ENCODE peak calls at places on chromosomes 3 and 15, in six cellular contexts. D is cardiac muscle cell, U is heart left ventricle, N is foreskin fibroblast, A is thyroid gland, X is A549. T is an unnamed sample.

GRCh38 chr3:180626844-180627243 is 24.9 kb downstream of the TTC14 start:
- DNase-seq in D (no peak), X (no peak), N (no peak), U (no peak), A (no peak), T (no peak)

GRCh38 chr15:39552546-39552945 is 28.3 kb upstream of the THBS1 start:
- DNase-seq in D (no peak), A (no peak), U (no peak), X (no peak), N (no peak), T (no peak)

GRCh38 chr15:83837946-83838571 is 184.1 kb downstream of the ADAMTSL3 start:
- DNase-seq in U (no peak), X (peak; percentile 55), A (peak; percentile 68), D (peak; percentile 65), N (peak; percentile 49), T (no peak)

GRCh38 chr3:44013967-44014366 is 227.7 kb upstream of the TOPAZ1 start:
- DNase-seq in A (peak; percentile 45), X (no peak), D (no peak), U (no peak), N (no peak), T (no peak)

GRCh38 chr3:155014953-155015352 is 65.2 kb upstream of the MME start:
- DNase-seq in X (no peak), D (no peak), N (no peak), U (no peak), A (no peak), T (no peak)

GRCh38 chr3:32018723-32019564 is 37.4 kb downstream of the ZNF860 start:
- DNase-seq in A (no peak), D (peak; percentile 61), X (peak; percentile 70), U (no peak), N (peak; percentile 68), T (no peak)

GRCh38 chr3:114714237-114714636 is 420.4 kb downstream of the TIGIT start:
- DNase-seq in A (no peak), D (no peak), X (no peak), N (peak; percentile 15), U (no peak), T (no peak)

GRCh38 chr15:34436126-34436955 is 1.3 kb downstream of the GOLGA8A start:
- DNase-seq in U (no peak), N (peak; percentile 21), A (peak; percentile 27), X (no peak), D (peak; percentile 12), T (no peak)

GRCh38 chr3:184358921-184359350 is 2.5 kb downstream of the CLCN2 start:
- DNase-seq in N (no peak), A (no peak), X (no peak), D (no peak), U (no peak), T (no peak)

GRCh38 chr3:134563614-134564013 is 77.8 kb downstream of the CEP63 start:
- DNase-seq in A (no peak), D (no peak), X (no peak), U (no peak), N (no peak), T (no peak)

GRCh38 chr3:143286392-143287010 is 166.9 kb downstream of the CHST2 start:
- DNase-seq in U (no peak), X (no peak), A (no peak), D (no peak), N (no peak), T (no peak)

GRCh38 chr3:143283432-143284128 is 164.0 kb downstream of the CHST2 start:
- DNase-seq in U (no peak), A (no peak), D (peak; percentile 23), N (peak; percentile 30), X (no peak), T (no peak)

GRCh38 chr3:143276592-143276991 is 157.0 kb downstream of the CHST2 start:
- DNase-seq in D (no peak), A (no peak), N (peak; percentile 42), X (no peak), U (no peak), T (no peak)

GRCh38 chr3:143277531-143277930 is 158.0 kb downstream of the CHST2 start:
- DNase-seq in A (no peak), U (no peak), X (no peak), D (no peak), N (no peak), T (no peak)

GRCh38 chr3:143280984-143281383 is 161.4 kb downstream of the CHST2 start:
- DNase-seq in N (peak; percentile 16), X (no peak), U (no peak), D (no peak), A (no peak), T (no peak)
- H3K4me3 ChIP-seq in N (no peak overlapping the region), X (no peak overlapping the region), U (no peak overlapping the region), D (no peak overlapping the region), A (no peak overlapping the region), T (no peak overlapping the region)

GRCh38 chr15:50358805-50359204 is 3.8 kb upstream of the GABPB1 start:
- DNase-seq in X (peak; percentile 77), U (no peak), A (peak; percentile 17), N (peak; percentile 68), D (peak; percentile 5), T (no peak)
- TF ChIP-seq CTCF in X (peak; percentile 47), U (no peak), A (peak; percentile 17), N (peak; percentile 42), D (peak; percentile 41), T (peak; percentile 33)

DNA sequence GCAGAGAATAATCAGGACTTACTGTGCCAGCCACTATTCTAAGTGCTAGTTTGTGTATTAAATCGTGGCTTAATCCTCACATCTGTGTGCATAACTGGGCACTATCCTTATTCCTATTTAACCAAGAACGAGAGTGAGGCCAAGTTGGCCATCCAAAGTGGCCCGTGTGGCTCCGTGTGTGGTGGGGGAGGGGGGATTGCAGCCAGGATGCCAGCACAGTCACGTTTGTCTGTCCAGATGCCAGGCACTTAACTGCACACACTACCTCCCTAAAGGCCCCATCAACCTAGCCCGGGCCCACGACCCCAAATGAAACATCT is 64.4 kb upstream of the POLG start:
- DNase-seq in A (no peak), N (no peak), D (no peak), U (no peak), X (no peak), T (no peak)
- H3K4me3 ChIP-seq in A (no peak overlapping the region), N (no peak overlapping the region), D (no peak overlapping the region), U (no peak overlapping the region), X (peak overlapping the region; percentile 79), T (no peak overlapping the region)

GRCh38 chr15:71538181-71538580 is 272.2 kb upstream of the NR2E3 start:
- DNase-seq in A (no peak), D (no peak), N (peak; percentile 45), U (no peak), X (no peak), T (no peak)

GRCh38 chr15:71529353-71529752 is 281.0 kb upstream of the NR2E3 start:
- DNase-seq in X (no peak), A (no peak), D (no peak), N (no peak), U (no peak), T (no peak)

GRCh38 chr15:71530116-71530515 is 280.2 kb upstream of the NR2E3 start:
- DNase-seq in A (no peak), X (no peak), U (no peak), D (no peak), N (no peak), T (no peak)

GRCh38 chr15:71538922-71539321 is 271.4 kb upstream of the NR2E3 start:
- DNase-seq in A (no peak), D (no peak), X (no peak), U (no peak), N (no peak), T (no peak)

GRCh38 chr15:71532994-71533393 is 277.4 kb upstream of the NR2E3 start:
- DNase-seq in N (peak; percentile 54), X (peak; percentile 31), A (no peak), U (no peak), D (peak; percentile 30), T (no peak)
- TF ChIP-seq CTCF in N (peak; percentile 49), X (peak; percentile 50), A (peak; percentile 34), U (peak; percentile 28), D (peak; percentile 62), T (peak; percentile 21)

DNA sequence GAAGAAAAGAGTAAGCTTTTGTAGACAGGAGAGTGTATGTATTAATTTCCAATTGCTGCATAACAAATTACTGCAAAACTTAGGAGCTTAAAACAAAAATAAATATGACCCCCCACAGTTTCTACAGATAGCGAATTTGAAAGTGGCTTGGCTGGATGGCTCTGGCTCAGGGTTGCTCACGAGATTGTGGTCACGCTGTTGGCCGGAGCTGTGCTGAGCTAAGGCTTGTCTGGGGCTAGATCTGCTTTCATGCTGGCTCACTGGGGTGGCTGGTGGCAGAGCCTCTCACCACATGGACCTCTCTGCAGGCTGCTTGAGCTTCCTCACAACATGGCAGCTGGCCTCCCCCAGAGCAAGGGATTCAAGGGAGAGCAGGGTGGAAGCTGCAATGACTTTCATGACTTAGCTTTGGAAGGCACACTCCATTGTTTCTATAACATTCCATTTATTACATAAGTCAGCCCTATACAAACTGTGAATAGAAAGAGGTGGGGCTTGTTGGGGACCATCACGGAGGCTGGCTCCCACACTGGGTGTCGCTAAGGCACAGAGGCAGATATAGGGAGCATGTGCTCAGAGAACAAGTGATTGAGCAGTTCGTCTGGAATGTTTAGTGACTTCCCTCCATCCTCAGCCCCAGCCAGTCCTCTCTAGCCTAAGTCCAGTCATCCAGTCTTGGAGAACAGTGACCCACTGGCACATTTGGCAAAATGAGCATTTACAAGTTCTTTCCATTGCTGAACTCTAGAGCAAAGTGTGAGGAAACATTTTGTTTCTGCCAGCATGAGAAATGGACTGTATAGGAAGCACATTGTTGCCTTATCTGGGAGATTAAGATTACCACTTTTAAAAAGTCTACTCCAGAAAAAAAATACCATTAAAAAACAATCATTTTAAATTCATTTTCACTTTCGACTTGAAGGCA is 353.9 kb downstream of the SHQ1 start:
- DNase-seq in U (no peak), X (no peak), A (no peak), D (no peak), N (peak; percentile 38), T (no peak)
- H3K4me3 ChIP-seq in U (no peak overlapping the region), X (no peak overlapping the region), A (no peak overlapping the region), D (no peak overlapping the region), N (no peak overlapping the region), T (no peak overlapping the region)

GRCh38 chr3:67940200-67940952 is 286.0 kb upstream of the SUCLG2 start:
- DNase-seq in A (no peak), U (no peak), N (peak; percentile 68), X (no peak), D (no peak), T (no peak)
- TF ChIP-seq CTCF in A (no peak), U (no peak), N (no peak), X (no peak), D (no peak), T (no peak)

GRCh38 chr3:119035014-119035346 is 334 bp upstream of the IGSF11 start:
- DNase-seq in A (no peak), U (no peak), D (no peak), X (no peak), N (no peak), T (no peak)
- H3K4me3 ChIP-seq in A (peak overlapping the region; percentile 35), U (peak overlapping the region; percentile 42), D (peak overlapping the region; percentile 52), X (peak overlapping the region; percentile 73), N (peak overlapping the region; percentile 47), T (peak overlapping the region; percentile 54)

GRCh38 chr3:143037867-143038266 is 36.5 kb downstream of the U2SURP start:
- DNase-seq in U (no peak), A (no peak), N (no peak), X (no peak), D (no peak), T (no peak)
- TF ChIP-seq CTCF in U (no peak), A (no peak), N (peak; percentile 8), X (peak; percentile 14), D (no peak), T (no peak)

DNA sequence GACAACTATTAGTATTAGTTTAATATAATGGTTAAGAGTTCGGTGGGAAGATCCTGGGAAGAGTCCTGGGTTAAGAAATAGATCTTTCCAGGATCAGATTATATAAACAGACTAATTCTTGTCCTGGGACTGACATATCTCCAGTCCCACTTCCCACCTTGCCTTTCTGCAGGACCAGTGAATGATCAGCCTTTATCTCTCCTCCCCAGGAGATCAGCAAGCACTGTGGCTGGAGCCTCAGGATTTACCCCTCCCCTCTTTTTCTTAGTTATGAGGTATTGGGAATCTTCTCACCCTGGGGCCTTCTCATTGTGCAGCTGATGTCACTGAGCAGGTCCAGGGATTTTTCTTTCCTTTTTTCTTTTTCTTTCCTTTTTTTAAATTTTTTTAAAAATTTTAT is 135.7 kb upstream of the UMPS start:
- DNase-seq in A (no peak), D (no peak), U (no peak), X (no peak), N (no peak), T (no peak)
- H3K4me3 ChIP-seq in A (no peak overlapping the region), D (no peak overlapping the region), U (no peak overlapping the region), X (no peak overlapping the region), N (no peak overlapping the region), T (no peak overlapping the region)

T was measured in AG04449.